ENCODE peak calls at places on chromosomes 2 and 18, in five cellular contexts. O, Y, X, K and V are unnamed samples.

GRCh38 chr2:144894612-144895300 is 374.8 kb upstream of the ZEB2 start:
- DNase-seq in O (no peak), X (no peak), K (no peak), Y (no peak), V (no peak)

GRCh38 chr2:233928594-233929351 is 11.6 kb downstream of the TRPM8 start:
- DNase-seq in Y (peak), X (peak), K (peak), O (peak), V (no peak)

GRCh38 chr2:134392689-134393476 is 139.0 kb downstream of the MGAT5 start:
- DNase-seq in Y (no peak), K (no peak), O (peak), X (no peak), V (no peak)

GRCh38 chr2:33477473-33478468 is 1.3 kb downstream of the RASGRP3 start:
- DNase-seq in Y (peak), O (no peak), X (no peak), K (no peak), V (no peak)

GRCh38 chr2:130845507-130846085 is 8.9 kb downstream of the ARHGEF4 start:
- DNase-seq in O (peak), K (no peak), X (no peak), Y (no peak), V (no peak)

GRCh38 chr18:63207825-63208224 is 111.7 kb downstream of the BCL2 start:
- DNase-seq in X (no peak), O (no peak), K (no peak), Y (no peak), V (no peak)

GRCh38 chr2:239710953-239711861 is 310.4 kb upstream of the HDAC4 start:
- DNase-seq in Y (no peak), O (no peak), X (no peak), K (no peak), V (no peak)

GRCh38 chr18:335741-336140 is 67.9 kb upstream of the THOC1 start:
- DNase-seq in Y (no peak), O (no peak), X (no peak), K (no peak), V (no peak)

GRCh38 chr2:586518-587370 is 90.5 kb downstream of the TMEM18 start:
- DNase-seq in X (peak), O (no peak), K (peak), Y (no peak), V (no peak)

GRCh38 chr2:70939001-70939846 is 3.5 kb downstream of the ATP6V1B1 start:
- DNase-seq in X (no peak), Y (peak), K (peak), O (no peak), V (no peak)

GRCh38 chr18:31680836-31681568 is 3.4 kb downstream of the B4GALT6 start:
- DNase-seq in K (no peak), X (no peak), O (no peak), Y (peak), V (no peak)

GRCh38 chr18:13268035-13268700 is 49.6 kb downstream of the LDLRAD4 start:
- DNase-seq in O (peak), Y (no peak), K (no peak), X (no peak), V (no peak)

GRCh38 chr2:12778811-12779574 is 62.3 kb downstream of the TRIB2 start:
- DNase-seq in X (no peak), O (no peak), K (no peak), Y (no peak), V (no peak)

GRCh38 chr2:164599954-164600589 is 21.2 kb downstream of the GRB14 start:
- DNase-seq in Y (peak), K (peak), X (peak), O (peak), V (peak)

GRCh38 chr18:48168861-48169260 is 238.4 kb upstream of the SMAD2 start:
- DNase-seq in X (no peak), O (no peak), K (no peak), Y (no peak), V (no peak)

GRCh38 chr18:48167901-48168300 is 237.4 kb upstream of the SMAD2 start:
- DNase-seq in X (peak), K (no peak), Y (no peak), O (no peak), V (no peak)

GRCh38 chr18:48166336-48166875 is 235.9 kb upstream of the SMAD2 start:
- DNase-seq in K (no peak), O (no peak), Y (no peak), X (no peak), V (no peak)

GRCh38 chr18:48165104-48165866 is 234.8 kb upstream of the SMAD2 start:
- DNase-seq in K (no peak), X (peak), Y (no peak), O (no peak), V (no peak)

GRCh38 chr18:48166971-48167370 is 236.5 kb upstream of the SMAD2 start:
- DNase-seq in X (no peak), Y (no peak), K (no peak), O (no peak), V (no peak)
- TF ChIP-seq POLR2A in X (no peak), Y (no peak), K (no peak), O (no peak), V (no peak)

DNA sequence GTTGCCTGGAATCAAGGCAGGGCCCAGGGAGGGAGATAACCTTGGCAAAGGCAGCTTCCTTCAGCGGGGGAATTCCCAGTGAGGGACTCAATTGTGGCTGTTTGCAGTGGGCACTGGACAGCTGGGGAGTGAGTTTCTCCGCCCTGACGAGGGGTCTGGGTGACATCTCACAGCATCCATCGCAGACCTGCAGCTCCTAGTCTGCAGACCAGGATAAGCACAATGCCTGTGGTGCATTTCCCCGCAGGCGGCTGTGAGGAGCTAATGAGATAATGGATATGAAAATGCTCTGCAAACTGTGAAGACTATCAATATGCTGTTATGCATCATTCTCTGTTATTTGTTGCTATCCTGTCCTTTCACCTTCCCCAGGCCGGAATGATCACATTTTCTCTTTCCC is 30.0 kb upstream of the CYP1B1 start:
- DNase-seq in O (no peak), Y (no peak), X (no peak), K (no peak), V (no peak)
- H2AFZ ChIP-seq in O (no peak), Y (peak), X (no peak), K (no peak), V (no peak)

DNA sequence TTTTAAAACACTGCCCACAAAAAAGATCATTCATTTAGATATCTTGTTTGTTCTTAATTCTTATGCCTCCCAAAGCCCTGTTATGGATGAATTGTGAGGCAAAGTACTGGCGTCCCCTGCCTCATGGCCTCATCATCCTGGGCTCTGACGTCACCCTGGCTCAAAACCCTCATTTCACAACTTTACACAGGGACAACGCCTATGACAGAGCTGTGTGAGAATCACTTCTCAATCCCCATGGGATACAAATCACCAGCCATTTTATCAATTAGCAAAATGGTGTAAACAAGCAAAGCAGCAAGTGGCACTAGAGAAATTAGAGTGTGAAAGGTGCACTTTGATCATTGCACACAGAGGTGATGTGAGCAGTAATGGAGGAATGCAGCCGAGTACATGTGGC is 16.6 kb downstream of the FHOD3 start:
- DNase-seq in O (peak), X (no peak), Y (no peak), K (peak), V (no peak)
- TF ChIP-seq CEBPB in O (peak), X (no peak), Y (peak), K (no peak), V (no peak)

DNA sequence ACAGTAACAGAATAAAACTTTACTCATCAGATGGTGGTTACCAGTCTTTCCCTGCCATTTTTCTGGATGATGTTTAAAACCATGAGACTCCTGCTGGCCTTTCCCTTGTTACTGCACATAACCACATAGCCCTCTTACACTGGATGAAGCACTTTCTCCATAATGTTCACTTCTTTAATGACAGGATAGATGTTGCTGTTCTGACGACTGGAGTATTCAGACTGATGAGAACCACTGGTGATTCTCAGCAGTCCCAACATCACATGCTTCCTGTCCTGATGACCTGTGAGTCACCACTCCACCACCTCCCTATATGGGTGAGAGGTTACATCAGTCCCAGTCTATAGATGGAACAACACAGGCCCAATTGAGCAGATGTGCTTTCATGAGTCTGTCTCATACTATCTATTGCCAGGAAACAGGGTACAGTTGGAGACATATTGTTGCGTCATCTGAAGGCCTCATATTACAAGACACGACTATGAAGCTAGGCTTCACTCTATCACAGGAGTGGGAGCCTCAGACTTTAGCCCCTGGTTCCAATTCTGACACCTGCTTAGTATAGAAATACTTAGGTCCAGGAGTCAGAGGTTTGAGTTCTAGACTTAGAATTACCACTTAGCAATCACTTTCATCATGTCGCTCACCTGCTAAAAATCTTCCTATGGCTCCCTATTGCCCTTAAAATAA is 145.7 kb upstream of the KLF7 start:
- DNase-seq in Y (peak), X (peak), O (peak), K (no peak), V (peak)
- TF ChIP-seq POLR2A in Y (no peak), X (no peak), O (no peak), K (no peak), V (no peak)

GRCh38 chr18:10916387-10916786 is 233.0 kb downstream of the PIEZO2 start:
- DNase-seq in Y (no peak), K (no peak), O (no peak), X (no peak), V (no peak)
- H2AFZ ChIP-seq in Y (no peak), K (no peak), O (no peak), X (no peak), V (no peak)

GRCh38 chr2:235857613-235858012 is 310.6 kb downstream of the GBX2 start:
- DNase-seq in O (peak), X (no peak), Y (no peak), K (no peak), V (no peak)

GRCh38 chr2:235860846-235861245 is 307.3 kb downstream of the GBX2 start:
- DNase-seq in Y (no peak), O (peak), K (no peak), X (no peak), V (no peak)

GRCh38 chr2:235859651-235860050 is 308.5 kb downstream of the GBX2 start:
- DNase-seq in Y (no peak), O (no peak), K (no peak), X (no peak), V (no peak)

GRCh38 chr2:235861383-235861782 is 306.8 kb downstream of the GBX2 start:
- DNase-seq in Y (no peak), K (no peak), X (no peak), O (no peak), V (no peak)

DNA sequence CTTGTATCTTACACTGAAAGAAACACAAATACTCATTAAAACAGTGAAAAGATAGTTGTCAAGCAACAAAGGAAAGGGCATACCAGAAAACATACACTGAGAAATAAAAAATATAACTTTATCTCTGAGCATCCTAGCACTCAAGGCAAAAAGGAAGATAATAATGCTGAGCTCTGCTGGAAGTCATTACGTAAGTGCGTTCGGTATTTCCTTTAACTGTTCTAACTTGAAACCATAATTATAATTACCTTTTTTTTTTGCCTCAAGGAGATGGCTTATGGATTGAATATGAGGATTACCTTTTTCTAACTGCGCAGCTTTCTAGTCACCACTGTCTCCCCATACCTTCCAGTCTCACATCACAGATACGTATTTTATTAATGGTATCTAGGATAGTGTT is 308.1 kb downstream of the GBX2 start:
- DNase-seq in O (no peak), Y (no peak), K (no peak), X (no peak), V (no peak)
- TF ChIP-seq CEBPB in O (no peak), Y (no peak), K (no peak), X (no peak), V (no peak)

DNA sequence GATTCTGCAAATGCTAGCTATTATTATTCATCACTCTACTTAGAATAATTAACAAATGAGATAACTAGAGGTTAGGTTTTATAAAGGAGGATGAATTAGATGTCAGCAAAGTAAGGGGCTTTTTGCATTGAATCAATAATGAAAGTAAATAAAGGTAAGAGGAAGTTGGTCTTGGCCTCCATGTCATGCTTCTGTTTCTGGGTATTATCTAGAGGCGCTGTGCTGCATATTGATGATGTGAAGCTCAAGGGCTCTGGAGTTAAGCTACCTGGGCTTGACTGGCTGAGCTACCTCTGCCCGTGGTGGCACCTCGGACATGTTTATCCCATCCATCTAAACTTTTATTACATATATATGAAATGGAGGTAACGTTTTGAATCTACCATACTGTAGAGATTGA is 350.9 kb downstream of the PARD3B start:
- DNase-seq in Y (no peak), K (no peak), O (no peak), X (no peak), V (no peak)
- TF ChIP-seq POLR2A in Y (no peak), K (no peak), O (no peak), X (no peak), V (no peak)

GRCh38 chr2:236236559-236237450 is 27.4 kb downstream of the ASB18 start:
- DNase-seq in X (no peak), O (no peak), Y (no peak), K (peak), V (no peak)
- H2AFZ ChIP-seq in X (no peak), O (peak), Y (no peak), K (no peak), V (no peak)

GRCh38 chr2:105415007-105415406 is 16.2 kb upstream of the FHL2 start:
- DNase-seq in K (no peak), X (no peak), O (no peak), Y (no peak), V (no peak)

GRCh38 chr2:105422801-105423200 is 23.9 kb upstream of the FHL2 start:
- DNase-seq in Y (no peak), K (no peak), X (no peak), O (no peak), V (no peak)

GRCh38 chr2:105421053-105421452 is 22.2 kb upstream of the FHL2 start:
- DNase-seq in X (no peak), O (no peak), Y (no peak), K (no peak), V (no peak)

GRCh38 chr2:105418527-105418926 is 19.7 kb upstream of the FHL2 start:
- DNase-seq in K (no peak), O (no peak), X (no peak), Y (no peak), V (no peak)

DNA sequence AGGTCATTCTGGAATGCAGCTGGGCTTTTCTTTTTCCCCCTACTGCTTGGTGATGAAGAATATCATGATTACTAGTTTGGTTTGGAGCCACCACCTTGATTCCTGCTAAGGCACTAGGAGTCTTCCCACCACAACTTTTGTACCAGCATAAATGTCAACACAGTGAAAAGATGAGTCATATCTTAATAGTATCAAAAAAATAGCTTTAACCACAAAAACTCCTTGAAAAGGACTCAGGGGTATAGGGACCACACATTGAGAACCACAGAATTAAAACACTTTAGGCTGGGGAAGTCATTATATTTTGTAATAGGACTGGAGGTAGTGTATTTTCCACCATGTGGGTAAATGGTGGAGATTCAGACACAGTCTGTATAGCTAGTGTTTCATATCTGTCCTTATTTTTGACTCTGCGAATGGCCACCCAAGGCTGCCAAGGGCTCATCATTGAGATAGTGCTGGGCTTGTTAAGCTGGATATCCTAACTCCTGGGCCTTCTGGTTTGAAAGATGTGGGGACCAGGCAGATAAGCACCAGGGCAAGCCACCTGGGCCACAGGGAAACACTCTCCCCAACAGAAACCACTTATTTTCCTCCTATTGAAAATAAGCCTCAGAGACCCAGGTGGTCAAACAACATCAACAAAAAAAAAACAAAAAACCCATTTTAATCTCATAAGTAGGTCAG is 19.1 kb upstream of the FHL2 start:
- DNase-seq in Y (peak), K (no peak), X (no peak), O (peak), V (no peak)
- TF ChIP-seq CEBPB in Y (no peak), K (no peak), X (no peak), O (no peak), V (no peak)